ENCODE peak calls at places on chromosomes 1 and 21, in five cellular contexts. E is choroid plexus epithelial cell; D is DMS153; M is AG08395; Q is stimulated activated CD8-positive, alpha-beta memory T cell treated with anti-CD3 and anti-CD28 coated beads, Interleukin-4, amount 100 ng/mL, for 1 hour. Y is an unnamed sample.
A peak's percentile ranks its signal among the peaks of the same experiment; 100 is the strongest.

GRCh38 chr1:64515427-64515826 is 45.5 kb downstream of the CACHD1 start:
- DNase-seq in D (no peak), E (peak; percentile 87), Q (no peak), M (peak; percentile 61), Y (peak; percentile 81)

GRCh38 chr1:77386276-77386675 is 104.5 kb downstream of the AK5 start:
- DNase-seq in M (no peak), D (no peak), E (no peak), Q (no peak), Y (no peak)

GRCh38 chr1:77536813-77537212 is 145.6 kb downstream of the ZZZ3 start:
- DNase-seq in M (peak; percentile 91), E (peak; percentile 91), Q (no peak), D (no peak), Y (no peak)

GRCh38 chr1:31753623-31754349 is 10.4 kb downstream of the ADGRB2 start:
- DNase-seq in D (peak; percentile 96), Q (no peak), M (peak; percentile 58), E (peak; percentile 34), Y (peak; percentile 30)

GRCh38 chr1:89865498-89866385 is 44.9 kb downstream of the LRRC8D start:
- DNase-seq in Q (no peak), D (no peak), M (peak; percentile 81), E (peak; percentile 76), Y (no peak)

GRCh38 chr21:25396135-25396711 is 211.1 kb downstream of the MRPL39 start:
- DNase-seq in D (no peak), E (no peak), Q (no peak), M (no peak), Y (no peak)

GRCh38 chr1:203090667-203091320 is 5.0 kb upstream of the MYOG start:
- DNase-seq in Q (no peak), D (no peak), M (no peak), E (no peak), Y (no peak)

GRCh38 chr1:113576271-113576670 is 183.0 kb downstream of the PHTF1 start:
- DNase-seq in Q (no peak), M (no peak), E (no peak), D (no peak), Y (no peak)

GRCh38 chr1:228860911-228861829 is 125.9 kb downstream of the RHOU start:
- DNase-seq in Q (no peak), E (peak; percentile 85), D (peak; percentile 91), M (peak; percentile 93), Y (no peak)

GRCh38 chr1:86375688-86376087 is 20.4 kb downstream of the ODF2L start:
- DNase-seq in Q (no peak), D (no peak), E (peak; percentile 69), M (no peak), Y (no peak)

GRCh38 chr1:24021403-24022266 is 41.5 kb upstream of the SRSF10 start:
- DNase-seq in E (peak; percentile 40), Q (no peak), M (no peak), D (peak; percentile 43), Y (peak; percentile 86)

Y was measured in tibial artery.